ENCODE peak calls at places on chromosomes 11 and 22, in six cellular contexts. A is CD4-positive, alpha-beta T cell; G is foreskin fibroblast; D is thoracic aorta; L is IMR-90; T is astrocyte of the cerebellum. R is an unnamed sample.

GRCh38 chr22:41994506-41994905 is 4.1 kb upstream of the WBP2NL start:
- DNase-seq in L (no peak), G (no peak), A (no peak), D (no peak), T (no peak), R (no peak)

GRCh38 chr22:29747832-29748231 is 19.0 kb downstream of the ZMAT5 start:
- DNase-seq in D (no peak), T (no peak), A (no peak), G (no peak), L (no peak), R (no peak)

GRCh38 chr11:124202951-124203350 is 19.8 kb downstream of the OR10D3 start:
- DNase-seq in L (no peak), A (no peak), D (no peak), G (no peak), T (no peak), R (no peak)

GRCh38 chr11:19094859-19095258 is 22.1 kb upstream of the ZDHHC13 start:
- DNase-seq in D (no peak), L (no peak), T (no peak), A (no peak), G (no peak), R (no peak)

GRCh38 chr22:42364641-42365336 is 67.4 kb downstream of the NFAM1 start:
- DNase-seq in A (no peak), G (no peak), L (peak; percentile 29), T (no peak), D (no peak), R (peak; percentile 65)

GRCh38 chr22:39932918-39933649 is 27.1 kb upstream of the TMA7B start:
- DNase-seq in G (no peak), T (no peak), D (no peak), L (no peak), A (no peak), R (no peak)

GRCh38 chr11:134686418-134686817 is 274.4 kb upstream of the B3GAT1 start:
- DNase-seq in G (no peak), T (no peak), D (no peak), A (no peak), L (no peak), R (no peak)

GRCh38 chr11:86632499-86633269 is 39.7 kb downstream of the ME3 start:
- DNase-seq in G (peak; percentile 99), T (peak; percentile 86), L (peak; percentile 99), A (no peak), D (peak; percentile 24), R (peak; percentile 71)

GRCh38 chr22:20526628-20527355 is 19.4 kb downstream of the MED15 start:
- DNase-seq in T (no peak), A (no peak), L (peak; percentile 91), G (peak; percentile 73), D (no peak), R (no peak)

GRCh38 chr22:32979606-32980005 is 78.6 kb downstream of the SYN3 start:
- DNase-seq in G (no peak), L (no peak), D (no peak), A (no peak), T (no peak), R (no peak)

GRCh38 chr11:106076421-106076922 is 675 bp downstream of the KBTBD3 start:
- DNase-seq in D (no peak), L (no peak), A (no peak), T (no peak), G (no peak), R (no peak)

GRCh38 chr22:17867160-17867785 is 93.0 kb upstream of the BID start:
- DNase-seq in T (no peak), D (no peak), A (no peak), G (no peak), L (no peak), R (no peak)

GRCh38 chr22:22848364-22848866 is 39.2 kb upstream of the IGLL5 start:
- DNase-seq in T (peak; percentile 15), D (no peak), A (peak; percentile 53), L (peak; percentile 31), G (peak; percentile 14), R (peak; percentile 5)

GRCh38 chr22:49549256-49549655 is 278.4 kb downstream of the BRD1 start:
- DNase-seq in T (no peak), G (no peak), D (no peak), A (no peak), L (no peak), R (no peak)

GRCh38 chr11:2342981-2343380 is 34.1 kb upstream of the CD81 start:
- DNase-seq in T (no peak), L (peak; percentile 12), G (peak; percentile 5), A (no peak), D (no peak), R (no peak)

GRCh38 chr11:639324-639977 is 2.4 kb downstream of the DRD4 start:
- DNase-seq in L (no peak), D (no peak), T (no peak), G (no peak), A (no peak), R (no peak)

GRCh38 chr11:12157241-12157661 is 46.9 kb downstream of the MICAL2 start:
- DNase-seq in G (peak; percentile 69), L (peak; percentile 84), T (peak; percentile 80), A (no peak), D (no peak), R (no peak)

GRCh38 chr11:118437046-118437735 is 899 bp downstream of the KMT2A start:
- DNase-seq in D (no peak), T (no peak), A (peak; percentile 25), L (peak; percentile 35), G (peak; percentile 28), R (no peak)

DNA sequence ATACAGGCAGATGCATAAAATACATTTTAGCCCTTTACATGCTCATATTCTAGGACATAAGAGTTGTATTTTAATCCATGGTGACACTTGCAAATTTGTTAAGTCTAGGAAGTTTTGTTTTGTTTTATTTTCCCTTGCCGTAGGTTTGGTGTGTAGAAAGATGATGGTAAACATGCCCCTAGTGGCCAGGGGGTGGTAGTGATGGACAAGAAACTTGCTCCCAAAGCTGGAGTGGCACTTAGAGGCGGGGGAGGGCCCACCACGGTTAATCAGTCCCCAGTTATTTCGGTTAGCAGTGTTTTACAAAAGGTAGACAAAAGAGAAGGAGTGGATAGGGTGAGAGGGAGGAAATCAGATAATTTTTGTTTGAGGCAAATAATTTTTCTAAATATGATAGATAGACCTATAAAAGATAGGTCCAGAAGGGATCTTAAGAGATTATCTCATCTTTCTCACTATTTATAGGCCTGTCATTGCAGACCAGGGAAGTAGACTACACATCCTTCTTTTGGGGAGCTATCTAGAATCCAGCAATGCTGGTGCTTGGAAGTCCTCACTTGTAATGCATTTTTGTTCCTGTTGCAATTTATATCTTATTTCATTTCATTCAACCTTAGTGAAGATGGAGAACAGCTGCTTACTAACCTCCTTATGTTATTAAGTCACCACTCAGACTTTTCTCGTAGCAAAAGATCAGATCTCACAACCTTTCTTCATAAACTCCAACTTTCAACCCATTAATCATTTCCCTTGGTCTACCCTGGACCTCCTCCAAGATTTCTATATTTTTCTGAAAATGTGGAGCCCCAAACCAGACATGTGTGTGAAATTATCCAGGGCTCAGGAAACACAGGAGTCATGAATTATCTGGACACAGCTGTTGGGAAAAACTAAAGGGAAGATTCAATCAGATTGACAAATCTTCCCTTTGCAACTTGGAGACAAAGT is 5.9 kb upstream of the BDNF start:
- DNase-seq in L (peak; percentile 64), G (no peak), D (no peak), T (no peak), A (no peak), R (no peak)
- TF ChIP-seq CTCF in L (peak; percentile 48), G (peak; percentile 57), D (peak; percentile 36), T (peak; percentile 74), A (no peak), R (peak; percentile 56)

GRCh38 chr11:122785156-122785605 is 53.1 kb upstream of the CRTAM start:
- DNase-seq in T (no peak), D (no peak), G (no peak), A (no peak), L (no peak), R (no peak)
- TF ChIP-seq CTCF in T (no peak), D (no peak), G (no peak), A (no peak), L (no peak), R (no peak)

DNA sequence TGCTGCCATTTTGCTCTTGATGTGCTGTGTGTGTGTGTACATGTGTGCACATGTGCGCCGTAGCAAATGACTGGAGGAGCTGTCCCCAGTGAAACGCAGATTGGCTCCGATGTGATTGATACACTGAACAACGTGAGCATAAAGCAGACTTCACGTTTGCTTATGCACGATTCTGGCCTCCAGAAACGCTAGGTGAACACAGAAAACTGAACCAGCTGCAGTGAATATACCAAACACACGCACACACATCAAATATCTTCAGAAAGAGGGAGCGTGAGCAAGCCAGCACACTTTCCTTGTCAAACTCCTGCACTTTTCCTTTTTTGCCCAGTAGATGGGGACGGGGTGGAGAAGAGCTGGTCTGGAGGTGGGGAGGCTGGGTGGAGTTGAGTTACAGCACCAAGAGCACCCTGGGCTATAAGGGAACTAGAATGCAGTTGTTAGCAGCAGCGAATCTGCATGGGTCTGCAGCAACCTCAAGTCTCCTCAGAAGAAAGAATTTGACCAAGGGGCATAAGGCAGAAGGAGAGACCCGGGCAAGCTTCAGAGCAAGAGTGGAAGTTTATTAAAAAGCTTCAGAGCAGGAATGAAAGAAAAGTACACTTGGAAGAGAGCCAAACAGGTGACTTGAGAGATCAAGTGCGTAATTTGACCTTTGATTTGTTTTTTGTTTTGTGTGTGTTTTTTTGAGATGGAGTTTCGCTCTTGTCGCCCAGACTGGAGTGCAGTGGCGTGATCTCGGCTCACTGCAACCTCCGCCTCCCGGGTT is 77.8 kb upstream of the CADM1 start:
- DNase-seq in G (no peak), A (no peak), T (no peak), D (no peak), L (peak; percentile 5), R (no peak)
- TF ChIP-seq CTCF in G (no peak), A (no peak), T (peak; percentile 29), D (no peak), L (peak; percentile 4), R (no peak)

GRCh38 chr22:31620756-31621480 is 41.1 kb downstream of the PISD start:
- DNase-seq in T (no peak), G (no peak), D (no peak), L (no peak), A (no peak), R (no peak)
- TF ChIP-seq CTCF in T (no peak), G (no peak), D (no peak), L (no peak), A (no peak), R (no peak)

GRCh38 chr11:112355726-112356125 is 95.1 kb upstream of the PLET1 start:
- DNase-seq in A (no peak), D (no peak), T (no peak), G (no peak), L (peak; percentile 35), R (no peak)
- TF ChIP-seq CTCF in A (no peak), D (no peak), T (no peak), G (peak; percentile 12), L (peak; percentile 36), R (peak; percentile 23)

GRCh38 chr11:59200421-59200746 is 12.3 kb downstream of the MPEG1 start:
- DNase-seq in T (no peak), L (no peak), G (no peak), D (no peak), A (no peak), R (no peak)
- TF ChIP-seq CTCF in T (no peak), L (no peak), G (no peak), D (no peak), A (no peak), R (no peak)

GRCh38 chr22:24482586-24482985 is 12.5 kb upstream of the UPB1 start:
- DNase-seq in G (peak; percentile 26), L (peak; percentile 79), D (no peak), T (peak; percentile 57), A (no peak), R (peak; percentile 44)
- TF ChIP-seq CTCF in G (no peak), L (no peak), D (no peak), T (no peak), A (no peak), R (no peak)

R was measured in AG09319.